ENCODE peak calls at places on chromosomes 11 and 22, in four cellular contexts. V, E, S and B are unnamed samples.

GRCh38 chr22:48276933-48277867 is 1514.8 kb downstream of the TBC1D22A start:
- DNase-seq in V (no peak), E (peak), S (no peak), B (no peak)

GRCh38 chr22:46107089-46107664 is 43.1 kb upstream of the PPARA start:
- DNase-seq in V (no peak), E (no peak), S (no peak), B (no peak)

GRCh38 chr22:39266398-39267030 is 21.7 kb upstream of the PDGFB start:
- DNase-seq in V (no peak), E (no peak), S (no peak), B (no peak)

GRCh38 chr11:65107751-65108468 is 3.8 kb upstream of the TM7SF2 start:
- DNase-seq in V (no peak), E (no peak), S (no peak), B (no peak)

GRCh38 chr11:75668508-75669297 is at the start of gene MAP6:
- DNase-seq in V (no peak), E (no peak), S (no peak), B (peak)

GRCh38 chr11:66112041-66112491 is 42.0 kb downstream of the PACS1 start:
- DNase-seq in V (no peak), E (no peak), S (no peak), B (no peak)

GRCh38 chr22:21694795-21695431 is 29.1 kb downstream of the PPIL2 start:
- DNase-seq in V (no peak), E (no peak), S (no peak), B (no peak)

GRCh38 chr11:12085371-12086251 is 24.8 kb upstream of the MICAL2 start:
- DNase-seq in V (no peak), E (peak), S (no peak), B (no peak)

GRCh38 chr11:107770546-107770945 is 58.7 kb upstream of the SLN start:
- DNase-seq in V (no peak), E (no peak), S (no peak), B (no peak)

GRCh38 chr22:40829131-40829530 is 10.0 kb upstream of the SLC25A17 start:
- DNase-seq in V (no peak), E (no peak), S (no peak), B (no peak)

DNA sequence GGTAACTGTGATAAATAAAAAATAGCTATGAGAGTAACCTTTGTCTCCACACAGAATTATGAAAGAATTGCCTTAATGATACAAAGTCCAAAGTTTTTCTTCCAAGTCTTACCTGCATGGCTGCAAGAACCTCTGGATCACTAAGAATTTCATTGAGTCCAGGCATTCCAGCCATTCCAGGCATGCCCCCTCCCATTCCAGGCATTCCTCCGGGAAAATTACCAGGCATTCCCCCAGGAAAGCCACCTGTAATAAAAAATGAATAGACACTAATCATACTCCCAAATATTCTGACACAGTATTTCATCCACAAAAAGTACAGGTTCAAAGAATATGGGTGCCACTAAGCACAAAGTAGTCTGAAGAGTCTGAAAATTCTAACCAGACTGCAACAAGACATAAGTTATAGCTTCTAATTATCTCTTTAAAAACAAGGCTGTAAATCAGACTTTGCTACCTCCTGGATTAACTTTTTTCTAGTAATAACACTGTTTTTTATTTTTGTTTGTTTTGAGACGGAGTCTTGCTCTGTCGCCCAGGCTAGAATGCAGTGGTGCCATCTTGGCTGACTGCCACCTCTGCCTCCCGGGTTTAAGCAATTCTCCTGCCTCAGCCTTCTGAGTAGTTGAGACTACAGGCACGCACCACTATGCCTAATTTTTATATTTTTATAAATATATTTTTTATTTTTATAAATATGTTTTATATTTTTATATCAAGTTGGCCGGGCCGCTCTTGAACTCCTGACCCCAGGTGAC is 8.0 kb upstream of the SLC25A17 start:
- DNase-seq in V (no peak), E (no peak), S (no peak), B (no peak)
- TF ChIP-seq POLR2A in V (no peak), E (no peak), S (no peak), B (no peak)

GRCh38 chr22:23521442-23522113 is 58.5 kb downstream of the IGLL1 start:
- DNase-seq in V (peak), E (peak), S (peak), B (peak)
- TF ChIP-seq POLR2A in V (peak), E (no peak), S (no peak), B (peak)

GRCh38 chr11:123060265-123061000 is 1.5 kb downstream of the HSPA8 start:
- DNase-seq in V (no peak), E (peak), S (no peak), B (peak)
- TF ChIP-seq POLR2A in V (no peak), E (no peak), S (no peak), B (no peak)

GRCh38 chr11:113021111-113021510 is 59.9 kb downstream of the NCAM1 start:
- DNase-seq in V (no peak), E (no peak), S (no peak), B (no peak)

GRCh38 chr11:113014731-113015455 is 53.7 kb downstream of the NCAM1 start:
- DNase-seq in V (no peak), E (no peak), S (no peak), B (no peak)

GRCh38 chr11:113014262-113014661 is 53.0 kb downstream of the NCAM1 start:
- DNase-seq in V (no peak), E (no peak), S (no peak), B (no peak)

GRCh38 chr11:113018913-113019312 is 57.7 kb downstream of the NCAM1 start:
- DNase-seq in V (no peak), E (no peak), S (no peak), B (no peak)

GRCh38 chr11:113016905-113017304 is 55.7 kb downstream of the NCAM1 start:
- DNase-seq in V (no peak), E (no peak), S (no peak), B (no peak)
- TF ChIP-seq POLR2A in V (no peak), E (no peak), S (no peak), B (no peak)

GRCh38 chr22:41684194-41684593 is 4.5 kb downstream of the SNU13 start:
- DNase-seq in V (no peak), E (no peak), S (no peak), B (no peak)

GRCh38 chr22:41687901-41688364 is 734 bp downstream of the SNU13 start:
- DNase-seq in V (peak), E (peak), S (no peak), B (peak)

GRCh38 chr22:41683616-41684015 is 5.1 kb downstream of the SNU13 start:
- DNase-seq in V (no peak), E (no peak), S (no peak), B (no peak)

GRCh38 chr22:41690476-41690875 is 1.8 kb upstream of the SNU13 start:
- DNase-seq in V (no peak), E (no peak), S (no peak), B (no peak)

DNA sequence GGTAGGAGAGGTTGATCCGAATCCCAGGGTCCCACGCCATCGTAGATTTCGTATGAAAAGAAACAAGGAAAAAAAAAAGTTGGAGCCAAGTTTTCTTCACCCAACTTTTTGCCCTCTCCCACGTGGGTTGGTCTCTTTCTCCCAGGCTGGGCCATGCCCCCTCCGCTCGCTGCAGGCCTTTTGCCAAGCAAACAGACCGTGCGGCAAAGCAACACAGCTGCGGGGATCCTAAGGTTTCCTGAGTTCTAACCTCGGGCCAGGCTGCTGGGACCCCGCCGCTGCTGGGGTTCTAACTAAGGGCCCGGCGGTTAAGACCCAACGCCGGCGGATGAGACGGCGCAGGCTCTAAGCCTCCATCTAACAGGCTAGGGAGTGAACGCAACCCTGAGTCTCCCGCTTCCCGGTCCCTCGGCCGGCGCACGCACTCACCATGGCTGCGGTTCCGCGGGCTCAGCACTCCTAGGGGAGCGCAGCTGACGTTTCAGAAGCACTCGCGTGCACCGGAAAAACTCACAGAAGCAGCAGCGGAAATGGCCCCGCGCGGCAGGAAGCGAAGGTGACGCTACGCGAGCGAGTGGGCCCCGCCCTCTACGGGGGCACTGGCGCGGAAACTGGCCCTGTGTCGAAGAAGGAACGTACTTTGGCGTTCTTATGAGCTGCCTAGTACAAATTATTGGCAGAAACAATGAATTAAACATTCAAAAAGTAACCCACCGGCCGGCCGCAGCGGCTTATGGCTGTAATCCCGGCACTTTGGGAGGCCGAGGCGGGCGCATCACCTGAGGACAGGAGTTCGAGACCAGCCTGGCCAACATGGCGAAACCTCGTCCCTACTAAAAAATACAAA is at the start of gene SNU13:
- DNase-seq in V (peak), E (peak), S (peak), B (peak)
- TF ChIP-seq POLR2A in V (peak), E (peak), S (no peak), B (peak)

DNA sequence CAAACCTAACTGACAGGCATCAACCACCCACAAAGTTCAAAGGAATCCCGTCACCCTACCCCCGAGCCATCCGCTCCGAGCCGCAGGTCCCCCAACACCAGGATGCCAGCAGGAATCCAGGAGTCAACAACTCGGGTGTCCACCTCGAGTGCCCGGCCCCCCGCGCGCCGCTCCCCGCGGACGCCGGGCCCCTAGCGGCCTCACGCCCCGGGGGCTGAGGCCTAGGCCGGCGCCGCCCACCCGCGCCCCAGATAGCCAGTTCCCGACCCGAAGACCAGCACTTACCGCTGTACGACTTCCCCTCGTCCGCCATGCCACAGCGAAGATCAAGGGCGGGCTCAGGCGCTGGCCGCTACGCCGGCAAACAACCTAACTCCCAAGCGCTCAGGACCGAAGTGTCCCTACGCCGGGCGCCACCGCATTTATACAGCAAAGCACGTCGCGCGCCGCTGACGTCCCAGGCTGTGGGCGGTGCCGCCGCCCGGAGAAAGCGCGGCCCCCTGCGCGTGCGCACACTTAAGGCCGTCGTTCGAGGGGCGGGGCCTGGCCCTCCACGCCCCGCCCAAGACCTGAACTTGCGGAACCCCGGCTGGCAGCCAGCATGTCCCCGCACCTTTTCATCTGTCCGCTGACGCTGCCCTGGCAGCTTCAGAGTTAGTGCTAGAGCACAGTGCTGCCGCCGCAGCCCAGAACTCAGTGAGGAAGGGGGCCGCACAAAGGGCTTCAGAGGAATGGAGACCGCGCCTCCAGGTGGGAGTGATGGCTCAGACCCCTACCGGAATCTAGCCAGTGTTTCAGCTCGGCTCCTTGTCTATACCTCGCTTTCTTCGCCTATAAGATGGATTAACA is at the start of gene NXF1:
- DNase-seq in V (peak), E (peak), S (peak), B (peak)
- TF ChIP-seq POLR2A in V (peak), E (peak), S (no peak), B (peak)

DNA sequence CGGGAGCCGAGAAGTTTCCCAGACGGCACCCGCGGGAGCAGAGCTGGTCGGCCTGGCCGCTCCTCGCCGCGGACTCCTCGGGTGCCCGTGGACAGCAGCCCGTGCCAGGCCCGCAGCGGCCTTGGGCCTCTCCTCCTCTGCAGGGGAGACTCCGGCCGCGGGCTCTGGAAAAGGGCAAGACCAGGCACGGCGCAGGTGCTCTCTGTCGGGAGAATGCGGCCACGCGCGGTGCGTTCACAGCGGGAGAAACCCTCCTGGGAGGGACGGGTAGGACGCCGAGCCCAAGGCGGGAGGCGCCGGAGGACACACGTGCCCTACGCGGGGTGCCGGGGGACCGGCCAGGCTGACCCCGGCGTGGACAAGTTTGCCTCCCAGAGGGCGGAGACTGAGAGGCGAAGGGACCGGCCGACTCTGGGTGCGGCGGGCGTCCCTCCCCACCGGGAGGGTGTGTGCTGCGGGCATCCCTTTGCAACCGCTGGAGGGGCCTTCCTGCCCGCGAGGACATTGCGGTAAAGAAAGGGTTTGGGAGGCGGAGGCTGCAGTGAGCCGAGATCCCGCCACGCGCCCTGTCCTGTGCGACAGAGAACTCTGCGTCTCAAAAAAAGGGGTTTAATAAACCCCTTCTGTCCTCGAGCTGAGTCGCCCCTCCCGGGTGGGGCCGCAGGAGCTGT is 2.3 kb downstream of the IFITM1 start:
- DNase-seq in V (no peak), E (peak), S (no peak), B (no peak)
- TF ChIP-seq POLR2A in V (no peak), E (no peak), S (no peak), B (no peak)

DNA sequence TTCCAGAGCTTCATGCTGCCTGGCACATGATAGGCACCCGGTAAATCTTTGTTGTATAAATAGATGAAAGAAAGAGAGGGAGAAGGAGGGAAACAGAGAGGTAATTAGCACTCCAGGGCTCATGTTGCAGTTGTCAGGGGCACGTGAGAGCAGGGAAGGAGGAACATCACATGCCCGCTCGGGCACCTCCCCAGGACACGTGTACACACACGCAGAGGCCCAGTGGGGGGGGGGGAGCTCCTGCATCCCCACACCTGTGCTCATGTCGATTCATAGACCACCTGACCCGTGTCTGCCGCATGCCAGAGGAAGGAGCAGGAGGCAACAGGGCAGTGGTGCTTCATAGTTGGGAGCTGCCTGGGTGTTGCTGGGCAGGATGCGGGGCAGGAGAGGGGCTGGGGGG is 37.1 kb upstream of the NNMT start:
- DNase-seq in V (no peak), E (peak), S (peak), B (no peak)
- TF ChIP-seq POLR2A in V (no peak), E (no peak), S (no peak), B (no peak)

GRCh38 chr11:9019861-9020260 is 16.1 kb upstream of the NRIP3 start:
- DNase-seq in V (no peak), E (no peak), S (no peak), B (no peak)
- TF ChIP-seq POLR2A in V (no peak), E (no peak), S (no peak), B (no peak)